ENCODE peak calls at places on chromosomes 12 and 14, in six cellular contexts. A is EL, Z is fibroblast of mammary gland, F is T-helper 9 cell, E is NCI-H774, N is HTR-8/SVneo. L is an unnamed sample.

GRCh38 chr12:14238224-14238792 is 127.2 kb upstream of the ATF7IP start:
- DNase-seq in A (peak; percentile 29), N (no peak), Z (peak; percentile 57), E (peak; percentile 6), F (no peak), L (no peak)

GRCh38 chr12:77294016-77294415 is 228.6 kb upstream of the E2F7 start:
- DNase-seq in F (no peak), E (no peak), A (peak; percentile 28), N (no peak), Z (peak; percentile 41), L (no peak)

GRCh38 chr12:1030779-1031178 is 39.8 kb downstream of the ERC1 start:
- DNase-seq in A (no peak), E (no peak), Z (no peak), N (no peak), F (no peak), L (no peak)

GRCh38 chr12:7609051-7609450 is 56.7 kb downstream of the APOBEC1 start:
- DNase-seq in F (no peak), A (no peak), Z (no peak), N (no peak), E (no peak), L (no peak)

GRCh38 chr12:22797686-22798085 is 172.7 kb downstream of the ETNK1 start:
- DNase-seq in N (no peak), E (no peak), F (no peak), A (no peak), Z (no peak), L (no peak)

GRCh38 chr14:25003537-25003936 is 46.4 kb downstream of the STXBP6 start:
- DNase-seq in N (peak; percentile 18), A (peak; percentile 70), Z (peak; percentile 54), F (no peak), E (no peak), L (no peak)

GRCh38 chr12:65685514-65685913 is 138.8 kb upstream of the HMGA2 start:
- DNase-seq in A (peak; percentile 63), N (peak; percentile 36), F (no peak), Z (peak; percentile 72), E (no peak), L (no peak)

GRCh38 chr12:39587247-39587646 is 32.4 kb downstream of the ABCD2 start:
- DNase-seq in E (no peak), F (no peak), Z (peak; percentile 41), A (peak; percentile 6), N (no peak), L (no peak)

GRCh38 chr14:100871234-100872186 is 32.0 kb downstream of the RTL1 start:
- DNase-seq in Z (peak; percentile 69), A (peak; percentile 82), N (no peak), E (no peak), F (no peak), L (no peak)

GRCh38 chr14:55884819-55885218 is 233.4 kb upstream of the PELI2 start:
- DNase-seq in Z (no peak), N (no peak), A (no peak), E (no peak), F (no peak), L (no peak)

GRCh38 chr14:23061995-23062394 is 4.7 kb upstream of the CDH24 start:
- DNase-seq in N (peak; percentile 72), A (peak; percentile 99), E (no peak), F (no peak), Z (peak; percentile 94), L (no peak)

GRCh38 chr14:96584199-96584906 is 82.2 kb downstream of the PAPOLA start:
- DNase-seq in E (peak; percentile 41), A (peak; percentile 9), F (no peak), Z (peak; percentile 15), N (peak; percentile 75), L (peak; percentile 10)

GRCh38 chr12:42140901-42141300 is 3.8 kb downstream of the GXYLT1 start:
- DNase-seq in F (no peak), N (peak; percentile 54), E (no peak), Z (peak; percentile 31), A (peak; percentile 74), L (no peak)

GRCh38 chr14:98957211-98958047 is 314.6 kb downstream of the BCL11B start:
- DNase-seq in F (no peak), N (no peak), E (no peak), A (no peak), Z (peak; percentile 92), L (no peak)

GRCh38 chr14:88380405-88380804 is 5.1 kb upstream of the SPATA7 start:
- DNase-seq in N (peak; percentile 11), F (no peak), Z (peak; percentile 19), E (no peak), A (peak; percentile 3), L (no peak)